ENCODE peak calls at places on chromosomes 11 and 22, in nine cellular contexts. One of them, this sample, is unnamed.

GRCh38 chr11:45463541-45463940 is 177.4 kb upstream of the SYT13 start:
- DNase-seq in heart right ventricle: no peak
- DNase-seq in hippocampal formation: no peak
- DNase-seq in Caki2: no peak
- DNase-seq in nephron progenitor cell: no peak
- DNase-seq in NCI-H446: no peak
- DNase-seq in AG08396: no peak
- DNase-seq in amniotic stem cell: no peak
- DNase-seq in cardiac fibroblast: no peak
- DNase-seq in this sample: no peak

GRCh38 chr22:33105501-33105911 is 47.3 kb upstream of the SYN3 start:
- DNase-seq in heart right ventricle: no peak
- DNase-seq in hippocampal formation: peak; percentile 48
- DNase-seq in Caki2: peak; percentile 24
- DNase-seq in nephron progenitor cell: peak; percentile 8
- DNase-seq in NCI-H446: no peak
- DNase-seq in AG08396: peak; percentile 23
- DNase-seq in amniotic stem cell: no peak
- DNase-seq in cardiac fibroblast: peak; percentile 11
- DNase-seq in this sample: no peak

GRCh38 chr22:36197065-36197440 is 4.6 kb downstream of the APOL4 start:
- DNase-seq in heart right ventricle: no peak
- DNase-seq in hippocampal formation: peak; percentile 11
- DNase-seq in Caki2: no peak
- DNase-seq in nephron progenitor cell: peak; percentile 81
- DNase-seq in NCI-H446: peak; percentile 43
- DNase-seq in AG08396: no peak
- DNase-seq in amniotic stem cell: peak; percentile 49
- DNase-seq in cardiac fibroblast: peak; percentile 72
- DNase-seq in this sample: no peak

GRCh38 chr11:122843281-122844150 is 5.2 kb downstream of the CRTAM start:
- DNase-seq in heart right ventricle: no peak
- DNase-seq in hippocampal formation: no peak
- DNase-seq in Caki2: no peak
- DNase-seq in nephron progenitor cell: no peak
- DNase-seq in NCI-H446: no peak
- DNase-seq in AG08396: no peak
- DNase-seq in amniotic stem cell: no peak
- DNase-seq in cardiac fibroblast: no peak
- DNase-seq in this sample: no peak

GRCh38 chr11:46472662-46472994 is 81.1 kb upstream of the CHRM4 start:
- DNase-seq in heart right ventricle: no peak
- DNase-seq in hippocampal formation: no peak
- DNase-seq in Caki2: no peak
- DNase-seq in nephron progenitor cell: no peak
- DNase-seq in NCI-H446: no peak
- DNase-seq in AG08396: no peak
- DNase-seq in amniotic stem cell: no peak
- DNase-seq in cardiac fibroblast: no peak
- DNase-seq in this sample: no peak

GRCh38 chr11:27720277-27720830 is 20.1 kb upstream of the BDNF start:
- DNase-seq in heart right ventricle: no peak
- DNase-seq in hippocampal formation: no peak
- DNase-seq in Caki2: peak; percentile 20
- DNase-seq in nephron progenitor cell: peak; percentile 90
- DNase-seq in NCI-H446: no peak
- DNase-seq in AG08396: peak; percentile 68
- DNase-seq in amniotic stem cell: no peak
- DNase-seq in cardiac fibroblast: peak; percentile 67
- DNase-seq in this sample: no peak

GRCh38 chr11:77497368-77497767 is 23.5 kb upstream of the PAK1 start:
- DNase-seq in heart right ventricle: no peak
- DNase-seq in hippocampal formation: peak; percentile 20
- DNase-seq in Caki2: no peak
- DNase-seq in nephron progenitor cell: no peak
- DNase-seq in NCI-H446: peak; percentile 37
- DNase-seq in AG08396: no peak
- DNase-seq in amniotic stem cell: no peak
- DNase-seq in cardiac fibroblast: no peak
- DNase-seq in this sample: no peak

GRCh38 chr11:30706276-30706675 is 120.1 kb upstream of the MPPED2 start:
- DNase-seq in heart right ventricle: no peak
- DNase-seq in hippocampal formation: no peak
- DNase-seq in Caki2: no peak
- DNase-seq in nephron progenitor cell: no peak
- DNase-seq in NCI-H446: no peak
- DNase-seq in AG08396: no peak
- DNase-seq in amniotic stem cell: no peak
- DNase-seq in cardiac fibroblast: no peak
- DNase-seq in this sample: no peak

GRCh38 chr11:26841818-26842457 is 120.1 kb upstream of the SLC5A12 start:
- DNase-seq in heart right ventricle: no peak
- DNase-seq in hippocampal formation: no peak
- DNase-seq in Caki2: no peak
- DNase-seq in nephron progenitor cell: no peak
- DNase-seq in NCI-H446: no peak
- DNase-seq in AG08396: peak; percentile 7
- DNase-seq in amniotic stem cell: peak; percentile 46
- DNase-seq in cardiac fibroblast: peak; percentile 83
- DNase-seq in this sample: no peak

GRCh38 chr22:33328789-33329296 is 270.7 kb upstream of the SYN3 start:
- DNase-seq in heart right ventricle: no peak
- DNase-seq in hippocampal formation: no peak
- DNase-seq in Caki2: peak; percentile 91
- DNase-seq in nephron progenitor cell: no peak
- DNase-seq in NCI-H446: no peak
- DNase-seq in AG08396: peak; percentile 21
- DNase-seq in amniotic stem cell: no peak
- DNase-seq in cardiac fibroblast: peak; percentile 51
- DNase-seq in this sample: no peak

GRCh38 chr22:24845036-24845918 is 39.3 kb downstream of the SGSM1 start:
- DNase-seq in heart right ventricle: no peak
- DNase-seq in hippocampal formation: no peak
- DNase-seq in Caki2: no peak
- DNase-seq in nephron progenitor cell: no peak
- DNase-seq in NCI-H446: no peak
- DNase-seq in AG08396: no peak
- DNase-seq in amniotic stem cell: no peak
- DNase-seq in cardiac fibroblast: peak; percentile 31
- DNase-seq in this sample: no peak

GRCh38 chr11:73752216-73752867 is 8.5 kb downstream of the RAB6A start:
- DNase-seq in heart right ventricle: no peak
- DNase-seq in hippocampal formation: no peak
- DNase-seq in Caki2: no peak
- DNase-seq in nephron progenitor cell: no peak
- DNase-seq in NCI-H446: no peak
- DNase-seq in AG08396: no peak
- DNase-seq in amniotic stem cell: no peak
- DNase-seq in cardiac fibroblast: no peak
- DNase-seq in this sample: no peak

GRCh38 chr11:45383229-45383628 is 97.1 kb upstream of the SYT13 start:
- DNase-seq in heart right ventricle: no peak
- DNase-seq in hippocampal formation: no peak
- DNase-seq in Caki2: no peak
- DNase-seq in nephron progenitor cell: no peak
- DNase-seq in NCI-H446: no peak
- DNase-seq in AG08396: peak; percentile 19
- DNase-seq in amniotic stem cell: no peak
- DNase-seq in cardiac fibroblast: peak; percentile 45
- DNase-seq in this sample: no peak

GRCh38 chr11:12717851-12718291 is 43.6 kb downstream of the TEAD1 start:
- DNase-seq in heart right ventricle: no peak
- DNase-seq in hippocampal formation: no peak
- DNase-seq in Caki2: no peak
- DNase-seq in nephron progenitor cell: no peak
- DNase-seq in NCI-H446: no peak
- DNase-seq in AG08396: no peak
- DNase-seq in amniotic stem cell: no peak
- DNase-seq in cardiac fibroblast: no peak
- DNase-seq in this sample: no peak

GRCh38 chr11:3345736-3346135 is 33.2 kb downstream of the ZNF195 start:
- DNase-seq in heart right ventricle: no peak
- DNase-seq in hippocampal formation: no peak
- DNase-seq in Caki2: no peak
- DNase-seq in nephron progenitor cell: no peak
- DNase-seq in NCI-H446: no peak
- DNase-seq in AG08396: no peak
- DNase-seq in amniotic stem cell: no peak
- DNase-seq in cardiac fibroblast: no peak
- DNase-seq in this sample: no peak